ENCODE peak calls at places on chromosomes 4 and X, in four cellular contexts. L, R, A and B are unnamed samples.

GRCh38 chr4:103012085-103012484 is 7.4 kb downstream of the SLC9B1 start:
- DNase-seq in R (no peak), A (no peak), L (no peak), B (no peak)

GRCh38 chr4:123976285-123976684 is 579.7 kb downstream of the SPRY1 start:
- DNase-seq in R (no peak), L (no peak), A (no peak), B (peak)

GRCh38 chr4:89788243-89789072 is 48.5 kb downstream of the SNCA start:
- DNase-seq in L (no peak), R (peak), A (peak), B (no peak)

GRCh38 chr4:48133668-48134444 is at the start of gene TXK:
- DNase-seq in L (no peak), A (no peak), R (no peak), B (no peak)

GRCh38 chr4:89275587-89275986 is 32.0 kb downstream of the GPRIN3 start:
- DNase-seq in L (no peak), A (no peak), R (no peak), B (no peak)

GRCh38 chr4:27604692-27605091 is 744.1 kb downstream of the STIM2 start:
- DNase-seq in R (no peak), A (no peak), L (no peak), B (no peak)

GRCh38 chr4:99657801-99658200 is at the start of gene C4orf54:
- DNase-seq in R (no peak), L (no peak), A (no peak), B (no peak)

GRCh38 chr4:123262080-123262479 is 134.5 kb upstream of the SPRY1 start:
- DNase-seq in A (no peak), R (no peak), L (no peak), B (no peak)

GRCh38 chr4:51894246-51894645 is 51.3 kb downstream of the DCUN1D4 start:
- DNase-seq in L (no peak), R (no peak), A (no peak), B (no peak)

GRCh38 chr4:7276538-7276937 is 84.2 kb downstream of the SORCS2 start:
- DNase-seq in A (no peak), R (peak), L (no peak), B (no peak)

GRCh38 chrX:74931214-74931613 is 6.0 kb upstream of the NEXMIF start:
- DNase-seq in R (no peak), A (no peak), L (no peak), B (no peak)

GRCh38 chr4:6703786-6704185 is 5.9 kb downstream of the MRFAP1L1 start:
- DNase-seq in L (no peak), A (no peak), R (no peak), B (no peak)

GRCh38 chr4:10506077-10506476 is 48.9 kb upstream of the ZNF518B start:
- DNase-seq in A (no peak), R (no peak), L (no peak), B (no peak)